ENCODE peak calls at places on chromosome 21, in six cellular contexts. H is fibroblast of mammary gland, A is gastrocnemius medialis, L is stomach, D is GM12878, M is fibroblast of lung. T is an unnamed sample.
A peak's percentile ranks its signal among the peaks of the same experiment; 100 is the strongest.

GRCh38 chr21:35593000-35593502 is 467.3 kb downstream of the SETD4 start:
- DNase-seq in H (peak; percentile 72), A (no peak), L (no peak), D (no peak), M (peak; percentile 81), T (no peak)

GRCh38 chr21:17441370-17441769 is 71.5 kb upstream of the CXADR start:
- DNase-seq in H (peak; percentile 58), A (no peak), L (peak; percentile 85), D (no peak), M (peak; percentile 19), T (no peak)

GRCh38 chr21:38298833-38299232 is 42.0 kb downstream of the KCNJ15 start:
- DNase-seq in H (no peak), A (no peak), L (no peak), D (no peak), M (no peak), T (no peak)

GRCh38 chr21:19508442-19508841 is 1104.9 kb upstream of the TMPRSS15 start:
- DNase-seq in H (no peak), A (no peak), L (no peak), D (no peak), M (no peak), T (no peak)

GRCh38 chr21:17476006-17476405 is 36.8 kb upstream of the CXADR start:
- DNase-seq in H (no peak), A (no peak), L (peak; percentile 65), D (no peak), M (no peak), T (no peak)

GRCh38 chr21:25565272-25566199 is 41.7 kb downstream of the MRPL39 start:
- DNase-seq in H (no peak), A (no peak), L (no peak), D (no peak), M (no peak), T (no peak)

GRCh38 chr21:32794643-32795042 is 23.1 kb upstream of the PAXBP1 start:
- DNase-seq in H (no peak), A (no peak), L (no peak), D (no peak), M (peak; percentile 29), T (no peak)

GRCh38 chr21:39153842-39154241 is 29.4 kb downstream of the PSMG1 start:
- DNase-seq in H (no peak), A (no peak), L (no peak), D (no peak), M (no peak), T (no peak)

GRCh38 chr21:39105341-39105765 is 77.9 kb downstream of the PSMG1 start:
- DNase-seq in H (no peak), A (no peak), L (no peak), D (no peak), M (no peak), T (no peak)

GRCh38 chr21:39003982-39004775 is 179.1 kb downstream of the PSMG1 start:
- DNase-seq in H (peak; percentile 99), A (no peak), L (no peak), D (no peak), M (peak; percentile 39), T (no peak)

GRCh38 chr21:38544681-38545080 is 46.4 kb upstream of the ERG start:
- DNase-seq in H (peak; percentile 43), A (no peak), L (no peak), D (no peak), M (peak; percentile 60), T (no peak)

GRCh38 chr21:29265690-29266479 is 32.8 kb upstream of the BACH1 start:
- DNase-seq in H (peak; percentile 48), A (no peak), L (no peak), D (peak; percentile 30), M (no peak), T (no peak)

GRCh38 chr21:33975548-33976081 is 60.0 kb upstream of the ATP5PO start:
- DNase-seq in H (peak; percentile 60), A (no peak), L (no peak), D (peak; percentile 98), M (peak; percentile 67), T (peak; percentile 77)

GRCh38 chr21:32653326-32653901 is 41.2 kb upstream of the CFAP298 start:
- DNase-seq in H (peak; percentile 26), A (no peak), L (no peak), D (no peak), M (no peak), T (peak; percentile 64)

GRCh38 chr21:40041446-40041845 is 174.2 kb downstream of the PCP4 start:
- DNase-seq in H (no peak), A (no peak), L (no peak), D (no peak), M (no peak), T (no peak)

GRCh38 chr21:25496825-25497482 is 110.3 kb downstream of the MRPL39 start:
- DNase-seq in H (peak; percentile 89), A (no peak), L (no peak), D (no peak), M (peak; percentile 55), T (no peak)

GRCh38 chr21:35602811-35603210 is 457.5 kb downstream of the SETD4 start:
- DNase-seq in H (no peak), A (no peak), L (no peak), D (no peak), M (no peak), T (no peak)

GRCh38 chr21:35408401-35408800 is 359.3 kb upstream of the RUNX1 start:
- DNase-seq in H (peak; percentile 67), A (no peak), L (no peak), D (no peak), M (peak; percentile 53), T (no peak)

GRCh38 chr21:38751379-38752050 is 54.2 kb upstream of the ETS2 start:
- DNase-seq in H (no peak), A (peak; percentile 38), L (no peak), D (no peak), M (peak; percentile 81), T (no peak)

GRCh38 chr21:35316933-35317332 is 267.8 kb upstream of the RUNX1 start:
- DNase-seq in H (no peak), A (no peak), L (no peak), D (no peak), M (peak; percentile 87), T (no peak)

GRCh38 chr21:25421327-25422028 is 185.8 kb downstream of the MRPL39 start:
- DNase-seq in H (peak; percentile 72), A (no peak), L (peak; percentile 39), D (peak; percentile 93), M (peak; percentile 26), T (peak; percentile 33)

GRCh38 chr21:31457675-31458074 is 113.6 kb upstream of the TIAM1 start:
- DNase-seq in H (no peak), A (no peak), L (no peak), D (no peak), M (no peak), T (no peak)
- TF ChIP-seq CTCF in H (no peak), A (no peak), L (no peak), D (no peak), M (no peak), T (no peak)

GRCh38 chr21:41283211-41283818 is 33.3 kb upstream of the FAM3B start:
- DNase-seq in H (peak; percentile 90), A (no peak), L (peak; percentile 49), D (peak; percentile 61), M (peak; percentile 72), T (peak; percentile 79)
- TF ChIP-seq CTCF in H (peak; percentile 93), A (peak; percentile 61), L (peak; percentile 51), D (peak; percentile 94), M (peak; percentile 83), T (no peak)

DNA sequence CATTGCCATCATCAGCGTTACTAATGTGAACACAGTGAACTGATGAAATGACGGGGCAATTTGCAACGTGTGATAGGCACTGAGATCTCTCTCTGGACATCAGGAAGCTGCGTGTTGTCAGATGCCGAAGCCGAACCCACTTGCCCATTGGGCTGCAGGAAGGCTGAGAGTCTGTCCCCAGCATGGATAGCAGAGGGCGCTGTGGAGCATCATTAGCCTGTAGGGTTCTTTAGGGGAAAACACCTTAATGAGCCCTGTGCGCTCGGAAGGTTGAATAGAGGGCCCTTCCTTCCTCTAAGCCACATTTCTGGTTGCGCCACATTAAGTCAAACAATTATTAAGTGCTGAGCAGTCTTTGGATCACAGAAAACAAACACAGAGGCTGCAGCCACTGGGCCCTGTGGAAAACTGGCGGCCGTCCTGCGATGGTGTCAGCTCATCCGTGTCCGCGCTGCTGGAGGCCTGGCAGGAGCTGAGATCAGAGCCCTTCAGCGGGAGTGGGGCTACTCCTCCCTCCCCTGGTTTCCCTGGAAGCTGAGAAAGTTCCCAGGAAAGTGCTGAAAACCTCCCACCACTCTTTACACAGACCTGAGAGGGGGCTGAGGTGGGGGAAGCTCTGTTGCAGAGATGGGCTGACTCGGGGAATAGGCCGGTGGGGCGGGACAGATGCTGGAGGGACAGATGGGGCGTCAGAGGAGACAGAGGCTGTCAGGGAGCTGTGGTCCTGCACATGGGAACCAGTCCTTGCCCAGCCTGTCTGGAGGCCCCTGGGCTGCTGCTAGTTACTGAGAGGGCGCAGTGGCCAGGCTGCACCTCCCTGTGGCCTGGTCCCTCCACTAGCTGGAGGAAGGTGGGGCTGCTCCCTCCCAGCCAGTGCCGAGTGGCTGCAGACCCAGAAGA is 12.7 kb downstream of the TFF2 start:
- DNase-seq in H (peak; percentile 37), A (peak; percentile 42), L (peak; percentile 90), D (no peak), M (peak; percentile 35), T (peak; percentile 71)
- TF ChIP-seq CTCF in H (peak; percentile 53), A (peak; percentile 62), L (peak; percentile 56), D (peak; percentile 62), M (peak; percentile 31), T (peak; percentile 67)

GRCh38 chr21:36693144-36694040 is 5.5 kb upstream of the SIM2 start:
- DNase-seq in H (no peak), A (no peak), L (no peak), D (no peak), M (no peak), T (peak; percentile 32)
- TF ChIP-seq CTCF in H (no peak), A (no peak), L (no peak), D (no peak), M (no peak), T (peak; percentile 27)

GRCh38 chr21:46325073-46325912 is 1.3 kb downstream of the PCNT start:
- DNase-seq in H (peak; percentile 40), A (peak; percentile 39), L (peak; percentile 37), D (no peak), M (peak; percentile 54), T (peak; percentile 61)
- TF ChIP-seq CTCF in H (peak; percentile 31), A (peak; percentile 36), L (peak; percentile 16), D (peak; percentile 32), M (no peak), T (no peak)

GRCh38 chr21:45640888-45641479 is 2.5 kb upstream of the PCBP3 start:
- DNase-seq in H (peak; percentile 72), A (no peak), L (no peak), D (peak; percentile 56), M (peak; percentile 22), T (no peak)
- TF ChIP-seq CTCF in H (peak; percentile 24), A (no peak), L (no peak), D (peak; percentile 22), M (no peak), T (no peak)

GRCh38 chr21:43927591-43928229 is 62.7 kb downstream of the AGPAT3 start:
- DNase-seq in H (no peak), A (peak; percentile 71), L (no peak), D (no peak), M (no peak), T (no peak)
- TF ChIP-seq CTCF in H (no peak), A (no peak), L (no peak), D (no peak), M (no peak), T (no peak)

GRCh38 chr21:26834181-26834945 is 10.8 kb downstream of the ADAMTS1 start:
- DNase-seq in H (no peak), A (no peak), L (no peak), D (no peak), M (no peak), T (no peak)
- TF ChIP-seq CTCF in H (peak; percentile 33), A (peak; percentile 21), L (no peak), D (no peak), M (peak; percentile 28), T (no peak)

T was measured in GM20000.